ENCODE peak calls at places on chromosomes 13 and 19, in six cellular contexts. L, Q, R, A, P and Z are unnamed samples.

GRCh38 chr13:59277106-59277505 is 886.6 kb downstream of the DIAPH3 start:
- DNase-seq in Q (no peak), L (no peak), P (no peak), R (no peak), A (no peak), Z (no peak)

GRCh38 chr19:2223959-2224358 is 12.2 kb downstream of the PLEKHJ1 start:
- DNase-seq in A (no peak), Q (no peak), R (no peak), L (no peak), P (no peak), Z (no peak)

GRCh38 chr13:113161433-113161832 is 3.0 kb downstream of the PROZ start:
- DNase-seq in Q (no peak), R (no peak), A (no peak), L (no peak), P (no peak), Z (no peak)

GRCh38 chr13:51826606-51827005 is 18.4 kb downstream of the TMEM272 start:
- DNase-seq in A (peak), Q (peak), P (peak), L (no peak), R (no peak), Z (no peak)

GRCh38 chr13:101712026-101712348 is 259.5 kb downstream of the ITGBL1 start:
- DNase-seq in P (no peak), Q (no peak), A (no peak), R (no peak), L (no peak), Z (no peak)

GRCh38 chr13:113943821-113944565 is 29.9 kb downstream of the C13orf46 start:
- DNase-seq in Q (no peak), A (no peak), R (no peak), P (no peak), L (no peak), Z (no peak)

GRCh38 chr13:44155422-44156293 is 218.0 kb upstream of the SERP2 start:
- DNase-seq in L (peak), Q (peak), P (no peak), R (no peak), A (no peak), Z (no peak)

GRCh38 chr19:17054746-17055145 is 20.5 kb downstream of the HAUS8 start:
- DNase-seq in R (no peak), L (no peak), P (no peak), A (no peak), Q (no peak), Z (no peak)

GRCh38 chr13:25752957-25753540 is 298.8 kb downstream of the SHISA2 start:
- DNase-seq in L (no peak), Q (peak), A (peak), P (peak), R (no peak), Z (no peak)

GRCh38 chr19:44662686-44663085 is 8.6 kb upstream of the CEACAM19 start:
- DNase-seq in A (no peak), R (no peak), Q (no peak), L (no peak), P (no peak), Z (no peak)

GRCh38 chr19:33804021-33804799 is 7.5 kb downstream of the KCTD15 start:
- DNase-seq in R (no peak), L (no peak), Q (peak), P (peak), A (peak), Z (no peak)

GRCh38 chr13:23672616-23673015 is 102.4 kb downstream of the TNFRSF19 start:
- DNase-seq in Q (no peak), A (no peak), P (no peak), R (no peak), L (no peak), Z (no peak)

GRCh38 chr19:55687281-55688172 is 12.5 kb downstream of the EPN1 start:
- DNase-seq in Q (no peak), R (no peak), P (no peak), A (no peak), L (no peak), Z (no peak)

GRCh38 chr13:76894401-76895110 is 8.4 kb upstream of the KCTD12 start:
- DNase-seq in R (no peak), P (peak), A (peak), L (no peak), Q (no peak), Z (no peak)

GRCh38 chr19:6233051-6233826 is 46.5 kb downstream of the MLLT1 start:
- DNase-seq in R (no peak), Q (peak), L (no peak), A (no peak), P (no peak), Z (no peak)

GRCh38 chr19:12647490-12648071 is 19.0 kb downstream of the MAN2B1 start:
- DNase-seq in Q (peak), A (no peak), P (peak), R (no peak), L (peak), Z (peak)

GRCh38 chr13:74794147-74794546 is 659.9 kb upstream of the KLF12 start:
- DNase-seq in P (no peak), R (no peak), Q (no peak), L (no peak), A (no peak), Z (no peak)

GRCh38 chr13:29515372-29515771 is 80.1 kb downstream of the SLC7A1 start:
- DNase-seq in R (no peak), P (no peak), L (no peak), Q (no peak), A (no peak), Z (no peak)

GRCh38 chr13:56670563-56670962 is 470.2 kb upstream of the PRR20A start:
- DNase-seq in R (no peak), A (no peak), P (no peak), Q (no peak), L (no peak), Z (no peak)

GRCh38 chr19:49361438-49362047 is 673 bp downstream of the TEAD2 start:
- DNase-seq in L (peak), R (peak), P (peak), Q (peak), A (peak), Z (peak)

GRCh38 chr13:77565635-77566034 is 30.1 kb downstream of the SCEL start:
- DNase-seq in Q (no peak), P (peak), L (no peak), A (peak), R (peak), Z (no peak)

GRCh38 chr19:48445256-48445605 is 552 bp upstream of the GRWD1 start:
- DNase-seq in L (no peak), R (peak), A (peak), Q (no peak), P (peak), Z (no peak)

GRCh38 chr13:73290844-73291243 is 232.0 kb downstream of the KLF5 start:
- DNase-seq in L (no peak), R (no peak), P (no peak), A (no peak), Q (no peak), Z (no peak)

GRCh38 chr19:34365463-34366401 is 736 bp downstream of the GPI start:
- DNase-seq in L (peak), R (peak), P (peak), A (peak), Q (peak), Z (peak)

GRCh38 chr19:13063461-13064091 is 39.1 kb downstream of the LYL1 start:
- DNase-seq in R (no peak), P (no peak), A (no peak), Q (peak), L (no peak), Z (no peak)

GRCh38 chr13:98483636-98484288 is 93.1 kb downstream of the STK24 start:
- DNase-seq in L (no peak), A (no peak), R (no peak), Q (no peak), P (no peak), Z (no peak)

GRCh38 chr13:98480915-98481510 is 95.9 kb downstream of the STK24 start:
- DNase-seq in Q (no peak), A (no peak), P (no peak), L (no peak), R (no peak), Z (peak)

GRCh38 chr13:98481511-98481951 is 95.4 kb downstream of the STK24 start:
- DNase-seq in R (no peak), Q (no peak), L (no peak), P (no peak), A (no peak), Z (no peak)

GRCh38 chr13:98484289-98485219 is 92.4 kb downstream of the STK24 start:
- DNase-seq in L (peak), P (peak), Q (peak), A (peak), R (peak), Z (no peak)

GRCh38 chr13:98482476-98483444 is 94.1 kb downstream of the STK24 start:
- DNase-seq in Q (peak), P (peak), L (no peak), A (peak), R (no peak), Z (no peak)
- TF ChIP-seq CTCF in Q (peak), P (peak), L (no peak), A (peak), R (no peak), Z (no peak)

DNA sequence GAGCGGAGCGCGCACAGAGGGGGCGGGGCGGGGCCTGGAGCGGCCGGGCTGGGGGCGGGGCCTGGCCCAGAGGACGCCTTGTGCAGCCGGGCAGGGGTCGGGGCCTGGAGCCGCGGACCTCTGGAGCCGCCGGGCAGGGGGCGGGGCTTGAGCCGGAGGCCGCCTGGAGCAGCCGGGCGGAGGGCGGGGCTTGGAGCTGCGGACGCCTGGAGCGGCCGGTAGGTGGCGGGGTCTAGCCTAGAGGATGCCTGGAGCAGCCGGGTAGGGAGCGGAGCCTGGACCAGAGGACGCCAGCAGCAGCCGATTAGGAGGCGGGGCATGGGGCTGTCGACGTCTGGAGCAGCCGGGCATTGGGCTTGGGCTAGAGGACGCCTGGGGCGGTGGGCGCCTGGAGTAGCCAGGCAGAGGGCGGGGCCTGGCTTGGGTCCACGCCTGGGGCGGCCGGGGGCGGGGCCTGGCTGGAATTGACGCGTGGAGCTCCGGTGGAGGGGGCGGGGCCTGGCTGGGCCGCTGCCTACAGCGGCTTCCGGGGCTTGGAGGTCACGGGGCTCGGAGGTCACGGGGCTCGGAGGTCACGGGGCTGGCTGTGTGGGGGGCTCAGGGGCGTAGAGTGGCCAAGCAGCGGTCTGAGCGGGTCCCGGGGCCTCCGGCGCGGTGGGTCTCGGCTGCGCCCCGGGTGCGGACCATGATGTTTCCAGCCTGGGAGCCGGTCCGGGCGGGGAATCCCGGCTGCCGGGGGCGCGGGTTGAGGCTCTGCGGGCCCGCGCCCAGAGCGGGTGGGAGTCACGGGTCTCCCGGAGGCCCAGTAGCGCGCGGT is at the start of gene ANKRD10:
- DNase-seq in A (peak), Q (peak), R (peak), P (peak), L (peak), Z (peak)
- TF ChIP-seq CTCF in A (peak), Q (peak), R (peak), P (peak), L (peak), Z (peak)

GRCh38 chr13:22278336-22278929 is 607.6 kb downstream of the FGF9 start:
- DNase-seq in P (peak), A (peak), Q (peak), R (peak), L (peak), Z (peak)
- TF ChIP-seq CTCF in P (peak), A (peak), Q (peak), R (peak), L (peak), Z (peak)

DNA sequence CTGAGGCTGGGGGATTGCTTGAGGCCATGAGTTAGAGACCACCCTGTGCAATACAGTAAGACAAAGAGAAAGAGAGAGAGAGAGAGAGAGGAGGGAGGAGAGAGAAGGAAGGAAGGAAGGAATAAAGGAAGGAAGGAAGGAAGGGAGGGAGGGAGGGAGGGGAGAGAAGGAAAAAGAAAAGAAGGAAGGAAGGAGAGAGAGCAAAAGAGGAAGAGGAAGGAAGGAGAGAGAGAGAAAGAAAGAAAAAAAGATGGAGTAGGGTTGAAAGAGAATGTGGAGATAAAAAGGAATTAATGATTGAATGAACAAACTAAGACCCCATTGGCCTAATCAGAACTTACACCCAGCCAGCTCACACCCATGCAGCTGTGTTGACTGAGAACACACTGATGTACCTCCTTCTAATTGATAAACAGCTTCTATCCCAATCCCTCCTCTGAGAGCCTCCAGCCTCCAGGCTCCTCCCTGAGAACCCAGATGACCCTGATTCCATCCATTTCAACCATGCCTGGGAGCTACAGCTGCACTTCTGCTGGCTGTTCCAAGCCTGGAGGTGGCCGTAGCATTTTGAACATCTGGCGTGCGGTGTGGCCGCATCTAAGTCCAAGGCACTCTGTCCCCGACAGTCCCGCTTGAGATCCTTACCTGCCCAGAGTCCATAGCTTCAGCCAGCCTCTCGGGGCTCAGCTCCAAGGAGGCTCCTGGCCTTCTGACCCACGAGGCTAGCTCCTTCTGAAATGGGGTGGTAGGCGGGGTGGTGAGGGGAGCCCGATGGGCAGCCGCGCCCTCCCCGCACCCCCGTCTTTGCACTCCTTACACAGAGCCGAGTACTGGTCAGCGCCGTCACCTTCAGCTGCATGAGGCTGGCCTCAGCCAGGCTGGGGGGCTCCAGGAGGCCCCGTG is 1.1 kb downstream of the PRODH2 start:
- DNase-seq in A (no peak), Q (no peak), R (no peak), P (no peak), L (no peak), Z (no peak)
- TF ChIP-seq CTCF in A (no peak), Q (no peak), R (no peak), P (no peak), L (no peak), Z (no peak)

DNA sequence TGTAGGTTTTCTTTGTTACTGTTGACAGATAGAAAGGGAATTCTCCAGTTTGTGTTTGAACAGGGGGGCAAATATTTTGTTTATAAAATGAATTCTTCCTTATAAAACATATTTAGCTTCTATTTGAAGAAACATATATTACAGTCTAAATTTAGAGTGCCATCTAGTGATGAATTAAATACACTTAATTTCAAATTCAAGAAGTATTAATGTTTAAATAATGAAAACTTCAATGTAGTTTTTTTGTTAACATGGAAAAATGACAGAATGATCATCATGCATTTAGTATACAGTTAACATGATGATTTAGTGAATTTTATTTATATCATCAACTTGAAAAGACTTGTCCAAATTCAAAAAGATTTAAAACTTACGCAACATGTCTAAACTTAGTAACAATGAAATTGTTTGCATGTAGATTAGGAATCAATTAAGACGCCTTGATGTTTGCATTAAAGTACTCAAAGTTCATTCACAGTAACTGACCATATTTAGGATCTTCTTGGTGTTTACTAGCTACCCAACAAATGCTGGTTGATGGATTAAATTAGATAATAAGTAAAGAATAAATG is 765.9 kb upstream of the SLITRK1 start:
- DNase-seq in L (no peak), A (no peak), P (peak), Q (no peak), R (no peak), Z (no peak)
- TF ChIP-seq CTCF in L (no peak), A (no peak), P (no peak), Q (peak), R (no peak), Z (no peak)

DNA sequence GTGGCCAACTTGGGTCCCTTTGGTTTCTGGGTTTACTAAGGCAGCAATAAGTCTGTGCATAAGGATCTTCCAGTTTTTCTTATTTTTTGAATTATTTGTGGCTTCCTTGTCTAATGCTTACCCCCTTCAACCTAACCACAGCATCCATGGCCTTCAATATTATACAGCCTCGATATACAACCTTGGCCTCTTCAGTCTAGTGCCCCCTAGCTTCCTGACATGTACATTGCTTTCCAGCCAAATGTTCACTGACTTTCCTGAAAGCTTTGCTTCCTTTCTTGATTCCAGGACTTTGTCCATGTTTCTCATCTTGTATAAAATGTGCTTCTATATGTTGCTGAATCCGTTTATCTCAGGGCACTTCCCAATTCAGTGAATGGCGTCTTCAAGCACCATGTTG is 310.1 kb downstream of the OLFM4 start:
- DNase-seq in L (no peak), A (no peak), Q (no peak), P (no peak), R (no peak), Z (no peak)
- TF ChIP-seq CTCF in L (no peak), A (no peak), Q (no peak), P (no peak), R (peak), Z (peak)

DNA sequence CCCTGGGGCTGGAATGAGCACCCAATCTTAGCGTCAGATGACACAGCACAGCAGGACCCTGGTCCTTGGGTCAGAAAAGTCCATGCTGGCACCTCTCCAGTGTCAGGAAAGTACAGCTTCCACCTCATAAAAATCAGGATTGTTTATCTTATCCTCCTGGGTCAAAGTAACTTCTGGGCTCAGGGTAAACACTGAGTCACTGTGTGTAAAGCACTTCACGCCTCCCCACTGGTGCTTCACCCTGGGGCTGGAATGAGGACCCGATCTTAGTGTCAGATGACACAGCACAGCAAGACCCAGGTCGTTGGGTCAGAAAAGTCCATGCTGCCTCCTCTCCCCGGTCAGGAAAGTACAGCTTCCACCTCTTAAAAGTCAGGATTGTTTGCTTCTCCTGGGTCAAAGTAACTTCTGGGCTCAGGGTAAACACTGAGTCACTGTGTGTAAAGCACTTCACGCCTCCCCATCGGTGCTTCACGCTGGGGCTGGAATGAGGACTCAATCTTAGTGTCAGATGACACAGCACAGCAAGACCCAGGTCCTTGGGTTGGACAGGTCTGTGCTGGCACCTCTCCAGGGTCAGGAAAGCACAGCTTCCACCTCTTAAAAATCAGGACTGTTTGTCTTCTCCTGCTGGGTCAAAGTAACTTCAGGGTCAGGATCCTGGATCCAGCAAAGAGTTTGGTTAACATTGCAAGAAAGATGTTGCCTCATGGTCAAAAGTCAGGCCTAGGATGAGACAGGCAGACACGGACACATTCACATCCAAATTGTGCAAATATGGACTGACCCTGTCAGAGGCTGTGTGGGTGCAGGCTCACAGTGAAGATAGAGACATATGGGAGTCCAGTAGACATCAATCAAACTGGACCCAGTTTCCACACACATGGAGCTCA is 39.2 kb upstream of the CYP2A7 start:
- DNase-seq in P (peak), A (no peak), L (no peak), Q (no peak), R (no peak), Z (no peak)
- TF ChIP-seq CTCF in P (no peak), A (no peak), L (no peak), Q (no peak), R (no peak), Z (no peak)